ENCODE peak calls at places on chromosomes 13 and 19, in four cellular contexts. M is endothelial cell, Z is fibroblast of lung, G is nephron progenitor cell. J is an unnamed sample.
A peak's percentile ranks its signal among the peaks of the same experiment; 100 is the strongest.

GRCh38 chr13:71867101-71867814 is at the start of gene DACH1:
- DNase-seq in M (peak; percentile 64), Z (peak; percentile 76), G (peak; percentile 70), J (no peak)

GRCh38 chr19:58296086-58296485 is 9.1 kb upstream of the ERVK3-1 start:
- DNase-seq in M (no peak), Z (no peak), G (no peak), J (no peak)

GRCh38 chr19:49058592-49058991 is 1.0 kb upstream of the CGB7 start:
- DNase-seq in M (no peak), Z (peak; percentile 51), G (no peak), J (no peak)

GRCh38 chr13:112182251-112182650 is 115.3 kb downstream of the SOX1 start:
- DNase-seq in M (no peak), Z (no peak), G (no peak), J (no peak)

GRCh38 chr13:114120486-114121430 is 11.7 kb downstream of the RASA3 start:
- DNase-seq in M (no peak), Z (no peak), G (no peak), J (no peak)

GRCh38 chr19:37342753-37343152 is 28.1 kb upstream of the ZNF527 start:
- DNase-seq in M (no peak), Z (no peak), G (no peak), J (no peak)

GRCh38 chr19:1980068-1980467 is 35.4 kb downstream of the BTBD2 start:
- DNase-seq in M (no peak), Z (no peak), G (no peak), J (no peak)

GRCh38 chr13:30408319-30409101 is 13.8 kb upstream of the UBE2L5 start:
- DNase-seq in M (peak; percentile 98), Z (peak; percentile 87), G (peak; percentile 95), J (peak; percentile 78)

GRCh38 chr13:30466358-30466714 is 600 bp upstream of the HMGB1 start:
- DNase-seq in M (peak; percentile 9), Z (peak; percentile 53), G (no peak), J (no peak)

GRCh38 chr13:41988244-41988643 is 27.3 kb upstream of the VWA8 start:
- DNase-seq in M (no peak), Z (no peak), G (no peak), J (no peak)

GRCh38 chr13:34207334-34207733 is 389.4 kb downstream of the RFC3 start:
- DNase-seq in M (no peak), Z (peak; percentile 94), G (no peak), J (no peak)

GRCh38 chr19:7860902-7861618 is 13.1 kb downstream of the PRR36 start:
- DNase-seq in M (no peak), Z (no peak), G (no peak), J (no peak)

GRCh38 chr13:21913010-21913409 is 242.1 kb downstream of the FGF9 start:
- DNase-seq in M (peak; percentile 42), Z (no peak), G (peak; percentile 18), J (no peak)

GRCh38 chr13:71171740-71172139 is 695.3 kb downstream of the DACH1 start:
- DNase-seq in M (no peak), Z (peak; percentile 13), G (no peak), J (no peak)

GRCh38 chr13:85698236-85698635 is 101.0 kb downstream of the SLITRK6 start:
- DNase-seq in M (no peak), Z (peak; percentile 71), G (no peak), J (no peak)

GRCh38 chr13:76754414-76754813 is 131.8 kb downstream of the KCTD12 start:
- DNase-seq in M (no peak), Z (peak; percentile 40), G (no peak), J (no peak)

GRCh38 chr13:21338651-21339278 is 120.3 kb downstream of the ZDHHC20 start:
- DNase-seq in M (no peak), Z (no peak), G (no peak), J (no peak)

GRCh38 chr13:80083097-80083429 is 257.9 kb downstream of the SPRY2 start:
- DNase-seq in M (no peak), Z (no peak), G (no peak), J (no peak)

GRCh38 chr13:31614073-31614472 is 125.3 kb upstream of the RXFP2 start:
- DNase-seq in M (no peak), Z (no peak), G (no peak), J (no peak)

GRCh38 chr13:113353254-113353653 is 10.7 kb downstream of the GRTP1 start:
- DNase-seq in M (no peak), Z (no peak), G (no peak), J (no peak)

GRCh38 chr13:62171697-62172096 is 756.0 kb upstream of the PCDH20 start:
- DNase-seq in M (no peak), Z (no peak), G (no peak), J (no peak)

GRCh38 chr13:93925976-93926375 is 553.5 kb downstream of the DCT start:
- DNase-seq in M (no peak), Z (no peak), G (no peak), J (no peak)

GRCh38 chr19:19451429-19452240 is 46.2 kb downstream of the GATAD2A start:
- DNase-seq in M (no peak), Z (peak; percentile 56), G (no peak), J (no peak)

GRCh38 chr19:13748169-13748884 is 16.0 kb upstream of the MRI1 start:
- DNase-seq in M (no peak), Z (peak; percentile 63), G (no peak), J (no peak)
- TF ChIP-seq CTCF in M (no peak), Z (no peak), G (no peak), J (no peak)

GRCh38 chr19:46915386-46915785 is 54.6 kb downstream of the ARHGAP35 start:
- DNase-seq in M (no peak), Z (no peak), G (no peak), J (no peak)
- TF ChIP-seq CTCF in M (no peak), Z (no peak), G (no peak), J (no peak)

GRCh38 chr13:89704040-89704439 is 1643.4 kb upstream of the MIR17HG start:
- DNase-seq in M (no peak), Z (no peak), G (no peak), J (no peak)

DNA sequence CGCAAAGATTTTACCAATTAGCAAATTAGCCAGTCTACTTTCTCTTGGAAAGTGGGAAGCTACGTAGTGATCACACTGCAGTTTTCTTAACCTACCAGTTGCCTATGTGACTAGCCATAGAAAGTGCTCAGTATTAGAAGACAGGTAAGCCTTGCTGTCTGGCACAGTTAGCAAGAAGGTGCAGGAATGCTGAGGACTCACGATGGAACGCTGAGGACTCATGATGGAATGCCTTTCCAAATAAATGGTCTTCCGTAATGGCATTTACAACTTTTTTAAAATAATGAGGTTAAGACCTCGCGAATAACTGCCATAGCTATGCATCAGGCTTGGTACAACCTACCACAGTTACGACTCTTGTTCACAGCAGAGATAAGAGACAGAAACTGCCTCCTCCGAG is 1645.6 kb upstream of the MIR17HG start:
- DNase-seq in M (no peak), Z (no peak), G (no peak), J (no peak)
- TF ChIP-seq CTCF in M (no peak), Z (no peak), G (no peak), J (no peak)

DNA sequence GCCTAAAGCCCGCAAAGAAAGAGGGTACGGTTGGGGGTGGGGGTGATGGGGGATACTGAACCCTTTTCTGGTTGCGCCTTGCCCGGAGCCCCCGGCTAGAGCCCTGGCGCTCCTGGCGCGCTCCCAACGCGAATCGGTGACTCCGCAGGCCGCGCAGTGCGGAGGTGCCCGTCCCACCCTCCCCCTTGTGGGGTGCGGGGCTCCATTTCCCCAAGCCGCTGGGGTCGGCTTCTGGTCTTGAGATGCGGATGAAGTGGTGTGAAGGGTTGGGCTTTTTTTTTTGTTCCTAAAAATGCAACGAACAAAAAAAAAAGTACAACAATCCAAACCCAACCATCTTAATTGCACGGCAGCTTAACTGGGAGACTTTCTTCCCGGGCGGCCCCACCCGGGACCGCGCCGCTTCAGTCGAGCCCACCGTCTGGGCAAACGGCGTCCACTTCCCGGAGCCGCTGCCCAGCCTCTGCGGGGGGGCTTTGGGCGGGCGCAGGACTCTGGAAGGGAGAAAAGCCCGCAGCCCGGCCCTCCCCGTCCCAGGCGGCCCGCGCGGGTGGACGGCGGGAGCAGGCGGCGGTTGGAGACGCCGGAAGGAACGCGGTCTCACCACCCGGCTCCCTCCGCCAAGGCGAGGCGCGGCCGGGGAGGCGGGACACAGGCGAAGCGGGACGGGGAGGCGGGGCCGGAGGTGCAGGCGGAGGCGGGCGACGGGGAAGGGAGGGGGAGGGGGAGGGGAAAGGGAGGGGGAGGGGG is 501 bp upstream of the TRIM13 start:
- DNase-seq in M (peak; percentile 90), Z (peak; percentile 93), G (peak; percentile 95), J (peak; percentile 71)
- TF ChIP-seq CTCF in M (no peak), Z (no peak), G (no peak), J (no peak)

GRCh38 chr19:23440791-23441190 is 45.5 kb upstream of the ZNF91 start:
- DNase-seq in M (no peak), Z (no peak), G (peak; percentile 10), J (no peak)
- TF ChIP-seq CTCF in M (peak; percentile 13), Z (peak; percentile 37), G (peak; percentile 18), J (no peak)

GRCh38 chr13:100674848-100675659 is 459 bp upstream of the TMTC4 start:
- DNase-seq in M (peak; percentile 100), Z (peak; percentile 98), G (peak; percentile 100), J (peak; percentile 99)
- TF ChIP-seq CTCF in M (no peak), Z (peak; percentile 21), G (no peak), J (peak; percentile 26)

J was measured in natural killer cell.